ENCODE peak calls at places on chromosomes 5 and 9, in six cellular contexts. P is IMR-90; G is effector memory CD4-positive, alpha-beta T cell; R is SJSA1; T is CD4-positive, CD25-positive, alpha-beta regulatory T cell; F is PC-3. I is an unnamed sample. For H3K4me1, the result is how much of the 10 kb centered on the place peaks cover.

GRCh38 chr5:125485003-125485641 is 738.7 kb upstream of the ZNF608 start:
- DNase-seq in P (peak), G (no peak), F (peak), T (no peak), R (peak), I (peak)

GRCh38 chr9:71036501-71036900 is 84.9 kb downstream of the TRPM3 start:
- DNase-seq in F (no peak), P (no peak), T (no peak), R (no peak), G (no peak), I (peak)

GRCh38 chr5:32805966-32806626 is 95.0 kb downstream of the NPR3 start:
- DNase-seq in R (no peak), P (peak), F (peak), T (no peak), G (no peak), I (no peak)

GRCh38 chr5:140116716-140117115 is 2.8 kb downstream of the PURA start:
- DNase-seq in T (no peak), P (no peak), R (no peak), F (peak), G (no peak), I (no peak)

GRCh38 chr9:127445851-127446719 is 5.1 kb downstream of the RPL12 start:
- DNase-seq in R (no peak), T (no peak), P (no peak), G (no peak), F (peak), I (no peak)

GRCh38 chr5:169805527-169805934 is 168.5 kb downstream of the DOCK2 start:
- DNase-seq in R (no peak), F (no peak), G (no peak), P (peak), T (peak), I (no peak)

GRCh38 chr5:136025900-136026299 is 2.9 kb upstream of the TGFBI start:
- DNase-seq in G (no peak), R (no peak), F (no peak), T (no peak), P (peak), I (no peak)

GRCh38 chr9:35508069-35508468 is 18.2 kb downstream of the RUSC2 start:
- DNase-seq in R (no peak), T (no peak), G (no peak), F (no peak), P (peak), I (no peak)

GRCh38 chr5:88690619-88691560 is 192.1 kb downstream of the MEF2C start:
- DNase-seq in T (peak), P (peak), R (peak), G (peak), F (peak), I (peak)

DNA sequence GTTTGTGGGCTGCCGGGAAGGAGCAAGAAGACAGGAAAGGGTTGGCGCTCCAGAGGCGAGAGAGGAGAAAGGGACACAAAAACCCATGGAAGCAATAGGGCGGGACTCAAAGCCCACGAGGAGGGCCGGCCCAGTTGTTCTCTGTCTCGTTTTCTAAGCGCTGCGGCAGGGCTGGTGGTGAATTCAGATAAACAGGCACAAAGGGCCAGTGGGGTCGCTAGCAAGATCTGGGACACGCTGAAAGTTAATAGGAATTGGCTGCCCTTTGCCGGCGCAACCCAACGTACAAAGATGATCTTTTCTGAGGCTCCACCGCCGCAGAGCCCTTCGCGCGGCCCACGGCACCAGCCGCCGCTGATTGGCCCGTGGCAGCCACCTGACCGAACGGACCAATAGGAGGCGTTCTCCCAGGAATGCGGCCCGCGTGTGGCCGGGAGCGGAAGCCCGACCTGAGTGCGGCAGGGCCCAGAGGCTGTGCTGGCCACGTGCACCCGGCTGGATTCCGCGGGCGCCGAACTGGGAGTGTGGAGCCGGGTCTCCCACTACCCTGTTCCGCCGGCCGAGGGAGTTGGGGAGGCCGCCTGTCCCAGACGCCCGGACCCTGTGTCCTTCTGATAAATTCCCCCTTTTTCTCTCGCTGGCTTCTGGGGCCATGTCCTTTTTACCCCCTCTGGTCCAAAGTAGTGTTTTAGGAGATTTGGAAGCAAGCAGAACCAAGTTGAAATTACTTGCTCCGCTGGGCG is 16.8 kb upstream of the NSD1 start:
- DNase-seq in R (peak), G (peak), T (peak), F (no peak), P (peak), I (peak)
- H3K4me3 ChIP-seq in R (no peak), G (no peak), T (peak), F (no peak), P (no peak), I (no peak)

GRCh38 chr5:157506981-157507780 is 47.2 kb downstream of the NIPAL4 start:
- DNase-seq in F (peak), P (peak), R (no peak), G (no peak), T (no peak), I (no peak)
- H3K4me1 ChIP-seq in F (under half), P (under half), R (under half), G (under half), T (under half), I (under half)

DNA sequence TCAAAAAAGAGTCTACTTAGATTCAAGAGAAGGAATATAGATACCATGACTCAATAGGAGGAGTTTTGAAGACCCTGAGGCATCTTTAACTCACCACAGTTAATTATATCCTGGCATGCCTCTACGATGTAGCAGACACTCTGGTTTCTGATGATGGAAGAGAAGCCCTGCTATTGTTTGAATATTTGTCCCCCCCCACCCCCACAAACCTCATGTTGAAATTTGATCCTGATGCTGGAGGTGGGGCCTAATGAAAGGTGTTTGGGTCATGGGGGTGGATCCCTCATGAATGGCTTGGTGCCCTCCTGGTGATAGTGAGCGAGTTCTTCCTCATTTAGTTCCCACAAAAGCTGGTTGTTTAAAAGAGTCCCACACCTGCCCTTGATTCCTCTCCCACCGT is 147.9 kb upstream of the TBCA start:
- DNase-seq in F (peak), G (no peak), T (no peak), P (no peak), R (no peak), I (no peak)
- H3K4me3 ChIP-seq in F (no peak), G (no peak), T (no peak), P (no peak), R (no peak), I (no peak)

GRCh38 chr5:132748522-132749000 is 1.3 kb downstream of the CCNI2 start:
- DNase-seq in T (no peak), P (no peak), G (no peak), R (no peak), F (no peak), I (no peak)

GRCh38 chr5:132749506-132749905 is 2.3 kb downstream of the CCNI2 start:
- DNase-seq in T (no peak), R (no peak), F (no peak), P (no peak), G (no peak), I (no peak)

GRCh38 chr5:132747064-132747692 is at the start of gene CCNI2:
- DNase-seq in T (peak), P (no peak), R (peak), F (no peak), G (peak), I (no peak)

GRCh38 chr5:132746592-132747063 is 598 bp upstream of the CCNI2 start:
- DNase-seq in R (no peak), G (no peak), P (no peak), T (peak), F (no peak), I (no peak)

DNA sequence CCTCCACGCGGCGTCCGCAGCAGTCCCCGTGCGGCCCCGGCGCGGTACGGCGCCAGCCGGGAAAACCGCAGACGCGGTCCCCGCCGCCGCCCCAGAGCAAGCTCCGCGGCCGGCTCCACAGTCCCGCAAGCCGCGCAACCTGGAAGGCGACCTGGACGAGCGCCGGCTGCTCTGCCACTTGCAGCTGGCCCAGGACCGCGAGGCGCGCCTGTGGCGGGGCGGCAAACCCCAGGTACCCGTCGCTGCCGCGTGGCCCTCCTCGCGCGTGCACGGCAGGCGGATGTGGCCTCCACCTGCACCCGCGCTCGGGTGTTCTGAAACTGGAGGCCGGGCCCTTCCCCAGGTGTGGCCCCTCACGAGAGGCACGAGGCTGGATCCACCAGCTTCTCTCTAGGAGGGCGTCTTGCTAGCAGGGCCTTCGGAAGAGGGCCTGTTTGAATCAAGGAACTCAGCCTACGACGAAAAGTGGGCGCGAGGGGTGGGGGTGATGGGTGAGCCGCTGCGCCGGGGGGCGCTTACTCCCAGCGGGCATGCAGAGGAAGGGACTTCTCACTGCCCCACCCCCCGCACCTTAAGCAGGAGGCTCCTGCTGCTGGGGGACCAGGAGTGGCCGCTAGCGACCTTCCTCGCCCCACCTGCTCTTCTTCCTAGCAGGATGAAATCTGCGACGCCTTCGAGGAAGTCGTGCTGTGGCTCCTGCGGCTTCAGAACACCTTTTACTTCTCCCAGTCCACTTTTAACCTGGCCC is 641 bp downstream of the CCNI2 start:
- DNase-seq in R (peak), G (peak), T (peak), P (no peak), F (no peak), I (no peak)
- H3K4me1 ChIP-seq in R (under half), G (under half), T (under half), P (under half), F (under half), I (under half)

GRCh38 chr5:143416411-143416810 is 12.9 kb upstream of the NR3C1 start:
- DNase-seq in F (no peak), G (no peak), P (no peak), T (no peak), R (no peak), I (no peak)

GRCh38 chr5:143413964-143414669 is 10.6 kb upstream of the NR3C1 start:
- DNase-seq in R (no peak), T (no peak), F (no peak), G (no peak), P (no peak), I (no peak)

GRCh38 chr5:143412656-143413342 is 9.3 kb upstream of the NR3C1 start:
- DNase-seq in G (no peak), T (no peak), R (no peak), P (peak), F (no peak), I (no peak)

GRCh38 chr5:143418140-143418866 is 14.8 kb upstream of the NR3C1 start:
- DNase-seq in T (no peak), P (no peak), R (no peak), G (no peak), F (peak), I (no peak)

GRCh38 chr5:143417503-143418139 is 14.1 kb upstream of the NR3C1 start:
- DNase-seq in P (no peak), F (no peak), T (no peak), G (no peak), R (no peak), I (no peak)
- H3K4me3 ChIP-seq in P (no peak), F (no peak), T (peak), G (no peak), R (no peak), I (no peak)

GRCh38 chr5:64768358-64769312 is at the start of the genes CWC27 and SREK1IP1:
- DNase-seq in R (peak), P (peak), T (peak), G (peak), F (peak), I (peak)
- H3K4me1 ChIP-seq in R (under half), P (under half), T (under half), G (under half), F (under half), I (under half)

GRCh38 chr5:55175781-55176175 is 2.8 kb upstream of the CDC20B start:
- DNase-seq in F (no peak), T (no peak), P (no peak), R (no peak), G (no peak), I (no peak)
- H3K4me3 ChIP-seq in F (peak), T (no peak), P (no peak), R (no peak), G (no peak), I (no peak)